ENCODE peak calls at places on chromosomes 12 and 14, in eight cellular contexts. G is A549, C is GM23338, W is neuronal stem cell, Z is HepG2, X is GM23248, E is HCT116, F is mammary epithelial cell. U is an unnamed sample.

GRCh38 chr12:88325076-88325827 is 183.1 kb downstream of the TMTC3 start:
- DNase-seq in C (no peak), G (peak; percentile 16), Z (no peak), X (peak; percentile 89), E (no peak), F (peak; percentile 93), W (no peak), U (no peak)

GRCh38 chr12:119817944-119818343 is 59.2 kb downstream of the CIT start:
- DNase-seq in E (no peak), W (no peak), G (no peak), F (no peak), C (no peak), Z (no peak), X (no peak), U (no peak)

GRCh38 chr14:85534435-85534834 is 4.5 kb downstream of the FLRT2 start:
- DNase-seq in F (peak; percentile 25), C (peak; percentile 45), Z (no peak), X (peak; percentile 58), W (peak; percentile 20), E (no peak), G (no peak), U (no peak)

GRCh38 chr14:105299654-105300541 is 903 bp downstream of the BRF1 start:
- DNase-seq in X (peak; percentile 71), Z (no peak), C (no peak), W (peak; percentile 30), G (no peak), E (no peak), F (no peak), U (no peak)

GRCh38 chr12:98698603-98699463 is 53.7 kb downstream of the APAF1 start:
- DNase-seq in E (peak; percentile 31), F (peak; percentile 44), G (peak; percentile 66), X (peak; percentile 76), W (peak; percentile 37), C (peak; percentile 74), Z (peak; percentile 39), U (peak; percentile 68)

GRCh38 chr14:100129161-100129589 is 30.3 kb downstream of the DEGS2 start:
- DNase-seq in E (no peak), F (no peak), W (no peak), X (peak; percentile 87), Z (no peak), G (no peak), C (no peak), U (no peak)

GRCh38 chr14:59342516-59343484 is 122.4 kb downstream of the GPR135 start:
- DNase-seq in X (no peak), E (peak; percentile 28), F (no peak), C (no peak), G (no peak), W (no peak), Z (no peak), U (no peak)

GRCh38 chr12:30450872-30451271 is 244.8 kb downstream of the IPO8 start:
- DNase-seq in C (no peak), F (no peak), E (no peak), W (no peak), G (no peak), X (peak; percentile 0), Z (no peak), U (no peak)

GRCh38 chr12:123270380-123271181 is 1.1 kb downstream of the CDK2AP1 start:
- DNase-seq in Z (peak; percentile 23), E (no peak), X (peak; percentile 72), W (no peak), F (peak; percentile 35), C (peak; percentile 34), G (no peak), U (peak; percentile 23)

GRCh38 chr12:18323159-18323558 is 61.8 kb downstream of the PIK3C2G start:
- DNase-seq in G (no peak), Z (no peak), W (no peak), X (peak; percentile 79), E (no peak), C (no peak), F (peak; percentile 21), U (no peak)

GRCh38 chr12:116068371-116068770 is 209.1 kb downstream of the MED13L start:
- DNase-seq in W (no peak), F (no peak), C (no peak), X (no peak), Z (no peak), E (no peak), G (no peak), U (no peak)

GRCh38 chr12:116067892-116068291 is 209.6 kb downstream of the MED13L start:
- DNase-seq in Z (peak; percentile 26), C (no peak), G (no peak), W (no peak), F (no peak), E (no peak), X (no peak), U (no peak)

GRCh38 chr12:116068853-116069252 is 208.6 kb downstream of the MED13L start:
- DNase-seq in G (no peak), Z (no peak), W (no peak), C (no peak), E (no peak), X (no peak), F (no peak), U (no peak)

GRCh38 chr12:116065561-116065960 is 211.9 kb downstream of the MED13L start:
- DNase-seq in Z (no peak), X (peak; percentile 19), W (no peak), E (no peak), G (no peak), F (no peak), C (no peak), U (no peak)

DNA sequence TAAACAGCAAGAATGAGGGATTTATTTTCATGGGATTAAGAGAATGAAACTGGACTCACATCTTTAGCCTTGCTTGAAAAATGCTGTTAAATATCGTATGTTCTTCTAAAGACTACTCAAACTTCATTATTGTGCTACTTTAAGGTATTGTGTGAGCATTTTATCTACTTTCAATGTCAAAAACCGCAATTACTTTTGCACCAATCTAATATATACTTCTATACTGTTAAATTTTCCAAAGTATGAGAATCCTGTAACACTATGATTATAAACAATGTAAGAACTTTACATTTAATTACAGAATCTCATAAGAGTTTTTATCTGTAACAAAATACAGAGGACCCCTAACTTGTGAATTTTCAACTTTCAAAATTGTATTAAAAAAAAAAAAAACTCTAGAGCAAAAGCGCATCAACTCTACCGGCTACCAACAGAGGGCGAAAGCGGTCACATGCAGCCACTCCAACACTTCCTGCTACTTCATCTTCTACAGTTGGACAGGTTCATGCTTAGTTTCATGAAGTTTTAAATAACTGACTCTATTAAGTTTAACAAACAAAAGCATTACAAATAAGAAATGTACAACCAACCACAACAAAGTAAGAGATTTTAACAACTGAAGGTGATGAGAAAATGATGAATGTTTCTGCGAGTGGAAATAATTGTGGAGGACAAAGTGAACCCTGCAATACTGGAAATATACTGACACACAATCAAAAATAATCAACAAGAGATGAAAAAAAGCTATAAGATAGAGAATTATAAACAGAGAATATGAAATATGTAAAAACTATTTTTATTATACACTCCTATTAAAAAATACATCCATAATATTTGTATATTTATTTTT is 210.9 kb downstream of the MED13L start:
- DNase-seq in F (no peak), G (peak; percentile 34), C (peak; percentile 64), X (peak; percentile 63), W (peak; percentile 23), Z (peak; percentile 34), E (peak; percentile 33), U (peak; percentile 62)
- H3K4me2 ChIP-seq in F (no peak overlapping the region), G (no peak overlapping the region), C (no peak overlapping the region), X (no peak overlapping the region), W (no peak overlapping the region), Z (no peak overlapping the region), E (no peak overlapping the region), U (no peak overlapping the region)

DNA sequence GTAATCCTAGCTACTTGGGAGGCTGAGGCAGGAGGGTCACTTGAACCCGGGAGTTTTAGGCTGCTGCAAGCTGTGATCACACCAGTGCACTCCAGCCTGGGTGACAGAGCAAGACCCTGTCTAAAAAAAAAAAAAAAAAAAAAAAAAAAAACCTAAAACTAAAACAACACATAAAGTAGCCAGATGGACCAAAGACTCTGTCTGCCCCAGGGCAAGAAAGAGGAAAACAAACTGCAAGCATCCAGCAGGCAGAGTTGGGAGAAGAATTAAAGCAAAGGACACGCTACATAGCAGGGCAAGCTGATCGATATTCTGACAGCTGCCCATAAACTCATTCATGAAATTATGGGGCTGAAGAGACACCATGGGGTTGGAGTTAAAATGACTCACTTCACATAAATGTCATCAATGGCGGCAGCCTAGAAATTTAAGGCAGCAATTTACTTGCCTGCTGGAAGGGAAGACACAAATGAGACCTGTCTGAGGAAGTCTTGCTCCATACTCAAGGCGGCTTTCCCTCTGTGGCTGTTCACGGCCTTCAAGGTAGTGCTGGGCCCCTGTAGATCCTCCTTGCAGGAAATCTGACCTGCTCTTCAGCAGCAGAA is 259.1 kb upstream of the FKBP4 start:
- DNase-seq in G (no peak), W (no peak), C (no peak), Z (no peak), F (no peak), E (no peak), X (peak; percentile 4), U (no peak)
- H3K27ac ChIP-seq in G (no peak overlapping the region), W (no peak overlapping the region), C (no peak overlapping the region), Z (no peak overlapping the region), F (no peak overlapping the region), E (no peak overlapping the region), X (no peak overlapping the region), U (no peak overlapping the region)

DNA sequence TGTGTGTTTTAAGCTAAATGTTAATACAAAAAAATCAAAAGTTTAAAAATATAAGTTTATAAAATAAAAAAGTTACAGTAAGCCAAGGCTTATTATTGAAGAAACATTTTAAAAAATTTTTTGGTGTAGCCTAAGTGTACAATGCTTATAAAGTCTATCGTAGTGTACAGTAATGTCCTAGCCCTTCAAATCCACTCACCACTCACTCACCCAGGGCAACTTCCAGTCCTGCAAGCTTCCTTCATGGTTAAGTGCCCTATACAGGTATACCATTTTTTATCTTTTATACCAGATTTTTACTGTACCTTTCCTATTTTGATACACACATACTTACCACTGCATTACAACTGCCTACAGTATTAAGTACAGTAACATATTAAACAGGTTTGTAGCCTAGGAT is 11.9 kb downstream of the UBE2N start:
- DNase-seq in Z (no peak), G (no peak), W (no peak), C (no peak), F (no peak), E (no peak), X (no peak), U (no peak)
- H3K4me2 ChIP-seq in Z (no peak overlapping the region), G (no peak overlapping the region), W (no peak overlapping the region), C (no peak overlapping the region), F (no peak overlapping the region), E (no peak overlapping the region), X (no peak overlapping the region), U (no peak overlapping the region)

DNA sequence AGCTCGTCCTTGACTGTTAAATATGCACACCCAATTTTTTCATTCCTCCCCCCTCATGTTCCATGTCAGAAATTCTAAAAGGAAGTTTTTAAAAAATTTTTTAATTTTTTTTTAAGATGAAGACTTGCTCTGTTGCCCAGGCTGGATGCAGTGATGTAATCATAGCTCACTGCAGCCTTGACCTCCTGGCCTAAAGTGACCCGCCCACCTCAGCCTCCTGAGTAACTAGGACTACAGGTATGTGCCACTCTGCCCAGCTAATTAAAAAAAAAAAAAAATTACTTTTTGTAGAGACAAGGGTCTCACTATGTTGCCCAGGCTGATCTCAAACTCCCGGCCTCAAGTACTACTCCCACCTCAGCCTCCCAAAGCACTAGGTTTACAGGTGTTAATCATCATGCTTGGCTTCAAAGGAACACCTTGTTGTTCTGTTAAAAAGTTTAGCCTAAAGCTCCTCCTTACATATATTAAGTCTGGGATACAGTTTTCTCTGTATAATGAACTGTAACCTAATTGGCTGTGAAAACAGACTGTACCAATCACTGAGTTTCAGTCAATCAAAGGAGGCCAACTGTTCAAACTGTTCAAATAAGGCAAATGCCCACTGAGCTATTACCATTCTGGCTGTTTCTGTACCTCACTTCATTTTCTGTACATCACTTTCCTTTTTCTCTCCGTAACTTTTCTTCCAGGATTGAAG is 17.8 kb downstream of the SDR9C7 start:
- DNase-seq in X (no peak), C (no peak), F (no peak), Z (no peak), E (no peak), G (no peak), W (no peak), U (no peak)
- H3K27ac ChIP-seq in X (no peak overlapping the region), C (no peak overlapping the region), F (no peak overlapping the region), Z (no peak overlapping the region), E (no peak overlapping the region), G (no peak overlapping the region), W (no peak overlapping the region), U (no peak overlapping the region)

U was measured in OCI-LY7.